ENCODE peak calls at places on chromosomes 16 and 17, in seven cellular contexts. One of them, this sample, is unnamed.

GRCh38 chr17:1110844-1111598 is 68.8 kb downstream of the ABR start:
- DNase-seq in H9: peak
- DNase-seq in neuronal stem cell: no peak
- DNase-seq in mesenchymal stem cell: peak
- DNase-seq in mesendoderm: peak
- DNase-seq in trophoblast cell: peak
- DNase-seq in H1: peak
- DNase-seq in this sample: peak

GRCh38 chr16:81585785-81586184 is 141.2 kb downstream of the CMIP start:
- DNase-seq in H9: peak
- DNase-seq in neuronal stem cell: no peak
- DNase-seq in mesenchymal stem cell: peak
- DNase-seq in mesendoderm: peak
- DNase-seq in trophoblast cell: no peak
- DNase-seq in H1: no peak
- DNase-seq in this sample: no peak

GRCh38 chr16:27455700-27456099 is 53.7 kb downstream of the IL21R start:
- DNase-seq in H9: no peak
- DNase-seq in neuronal stem cell: no peak
- DNase-seq in mesenchymal stem cell: no peak
- DNase-seq in mesendoderm: no peak
- DNase-seq in trophoblast cell: no peak
- DNase-seq in H1: no peak
- DNase-seq in this sample: no peak

GRCh38 chr17:78484300-78485159 is 92.7 kb downstream of the DNAH17 start:
- DNase-seq in H9: peak
- DNase-seq in neuronal stem cell: peak
- DNase-seq in mesenchymal stem cell: peak
- DNase-seq in mesendoderm: peak
- DNase-seq in trophoblast cell: no peak
- DNase-seq in H1: peak
- DNase-seq in this sample: no peak

GRCh38 chr17:63140255-63140654 is 174.2 kb downstream of the TANC2 start:
- DNase-seq in H9: no peak
- DNase-seq in neuronal stem cell: no peak
- DNase-seq in mesenchymal stem cell: peak
- DNase-seq in mesendoderm: no peak
- DNase-seq in trophoblast cell: no peak
- DNase-seq in H1: no peak
- DNase-seq in this sample: peak

GRCh38 chr17:2025622-2026309 is 632 bp upstream of the RTN4RL1 start:
- DNase-seq in H9: peak
- DNase-seq in neuronal stem cell: peak
- DNase-seq in mesenchymal stem cell: peak
- DNase-seq in mesendoderm: peak
- DNase-seq in trophoblast cell: peak
- DNase-seq in H1: peak
- DNase-seq in this sample: peak

GRCh38 chr17:62802531-62803205 is 5.4 kb downstream of the MARCHF10 start:
- DNase-seq in H9: peak
- DNase-seq in neuronal stem cell: no peak
- DNase-seq in mesenchymal stem cell: peak
- DNase-seq in mesendoderm: no peak
- DNase-seq in trophoblast cell: peak
- DNase-seq in H1: no peak
- DNase-seq in this sample: no peak

GRCh38 chr16:14669776-14670175 is 24.3 kb downstream of the PLA2G10 start:
- DNase-seq in H9: peak
- DNase-seq in neuronal stem cell: no peak
- DNase-seq in mesenchymal stem cell: no peak
- DNase-seq in mesendoderm: no peak
- DNase-seq in trophoblast cell: peak
- DNase-seq in H1: no peak
- DNase-seq in this sample: no peak

GRCh38 chr17:4199818-4200402 is 56.9 kb downstream of the CYB5D2 start:
- DNase-seq in H9: peak
- DNase-seq in neuronal stem cell: peak
- DNase-seq in mesenchymal stem cell: peak
- DNase-seq in mesendoderm: peak
- DNase-seq in trophoblast cell: no peak
- DNase-seq in H1: no peak
- DNase-seq in this sample: peak

GRCh38 chr16:68347605-68348004 is 36.8 kb downstream of the PRMT7 start:
- DNase-seq in H9: no peak
- DNase-seq in neuronal stem cell: no peak
- DNase-seq in mesenchymal stem cell: no peak
- DNase-seq in mesendoderm: no peak
- DNase-seq in trophoblast cell: no peak
- DNase-seq in H1: no peak
- DNase-seq in this sample: no peak

GRCh38 chr16:23537390-23537789 is 19.8 kb downstream of the EARS2 start:
- DNase-seq in H9: no peak
- DNase-seq in neuronal stem cell: no peak
- DNase-seq in mesenchymal stem cell: no peak
- DNase-seq in mesendoderm: peak
- DNase-seq in trophoblast cell: peak
- DNase-seq in H1: no peak
- DNase-seq in this sample: no peak

GRCh38 chr16:71230122-71230845 is at the start of gene HYDIN:
- DNase-seq in H9: peak
- DNase-seq in neuronal stem cell: peak
- DNase-seq in mesenchymal stem cell: peak
- DNase-seq in mesendoderm: peak
- DNase-seq in trophoblast cell: peak
- DNase-seq in H1: peak
- DNase-seq in this sample: peak

GRCh38 chr17:68455756-68456528 is 1.4 kb downstream of the WIPI1 start:
- DNase-seq in H9: no peak
- DNase-seq in neuronal stem cell: no peak
- DNase-seq in mesenchymal stem cell: peak
- DNase-seq in mesendoderm: peak
- DNase-seq in trophoblast cell: peak
- DNase-seq in H1: no peak
- DNase-seq in this sample: peak

GRCh38 chr17:69269174-69269998 is 40.8 kb upstream of the ABCA10 start:
- DNase-seq in H9: no peak
- DNase-seq in neuronal stem cell: no peak
- DNase-seq in mesenchymal stem cell: peak
- DNase-seq in mesendoderm: no peak
- DNase-seq in trophoblast cell: peak
- DNase-seq in H1: no peak
- DNase-seq in this sample: peak

GRCh38 chr17:40417258-40417608 is 463 bp downstream of the TOP2A start:
- DNase-seq in H9: peak
- DNase-seq in neuronal stem cell: no peak
- DNase-seq in mesenchymal stem cell: no peak
- DNase-seq in mesendoderm: peak
- DNase-seq in trophoblast cell: no peak
- DNase-seq in H1: no peak
- DNase-seq in this sample: peak

GRCh38 chr17:30372755-30373154 is 6.0 kb upstream of the CPD start:
- DNase-seq in H9: no peak
- DNase-seq in neuronal stem cell: no peak
- DNase-seq in mesenchymal stem cell: no peak
- DNase-seq in mesendoderm: peak
- DNase-seq in trophoblast cell: no peak
- DNase-seq in H1: no peak
- DNase-seq in this sample: peak

GRCh38 chr17:35103271-35103670 is 16.4 kb downstream of the RAD51D start:
- DNase-seq in H9: no peak
- DNase-seq in neuronal stem cell: no peak
- DNase-seq in mesenchymal stem cell: no peak
- DNase-seq in mesendoderm: no peak
- DNase-seq in trophoblast cell: no peak
- DNase-seq in H1: no peak
- DNase-seq in this sample: no peak

GRCh38 chr17:75486151-75486550 is 29.2 kb downstream of the CASKIN2 start:
- DNase-seq in H9: no peak
- DNase-seq in neuronal stem cell: no peak
- DNase-seq in mesenchymal stem cell: no peak
- DNase-seq in mesendoderm: no peak
- DNase-seq in trophoblast cell: no peak
- DNase-seq in H1: no peak
- DNase-seq in this sample: no peak

GRCh38 chr16:85913688-85914422 is 14.9 kb downstream of the IRF8 start:
- DNase-seq in H9: no peak
- DNase-seq in neuronal stem cell: no peak
- DNase-seq in mesenchymal stem cell: no peak
- DNase-seq in mesendoderm: no peak
- DNase-seq in trophoblast cell: no peak
- DNase-seq in H1: no peak
- DNase-seq in this sample: no peak

GRCh38 chr16:75011634-75012307 is 12.9 kb downstream of the ZNRF1 start:
- DNase-seq in H9: no peak
- DNase-seq in neuronal stem cell: no peak
- DNase-seq in mesenchymal stem cell: peak
- DNase-seq in mesendoderm: no peak
- DNase-seq in trophoblast cell: peak
- DNase-seq in H1: no peak
- DNase-seq in this sample: peak

GRCh38 chr16:75010427-75010826 is 11.6 kb downstream of the ZNRF1 start:
- DNase-seq in H9: no peak
- DNase-seq in neuronal stem cell: no peak
- DNase-seq in mesenchymal stem cell: no peak
- DNase-seq in mesendoderm: no peak
- DNase-seq in trophoblast cell: no peak
- DNase-seq in H1: no peak
- DNase-seq in this sample: no peak

GRCh38 chr16:75017670-75018525 is 19.1 kb downstream of the ZNRF1 start:
- DNase-seq in H9: no peak
- DNase-seq in neuronal stem cell: no peak
- DNase-seq in mesenchymal stem cell: no peak
- DNase-seq in mesendoderm: no peak
- DNase-seq in trophoblast cell: no peak
- DNase-seq in H1: no peak
- DNase-seq in this sample: no peak

GRCh38 chr16:75012380-75013081 is 13.7 kb downstream of the ZNRF1 start:
- DNase-seq in H9: no peak
- DNase-seq in neuronal stem cell: no peak
- DNase-seq in mesenchymal stem cell: no peak
- DNase-seq in mesendoderm: no peak
- DNase-seq in trophoblast cell: no peak
- DNase-seq in H1: no peak
- DNase-seq in this sample: no peak

GRCh38 chr16:75014318-75014717 is 15.5 kb downstream of the ZNRF1 start:
- DNase-seq in H9: no peak
- DNase-seq in neuronal stem cell: no peak
- DNase-seq in mesenchymal stem cell: no peak
- DNase-seq in mesendoderm: no peak
- DNase-seq in trophoblast cell: no peak
- DNase-seq in H1: no peak
- DNase-seq in this sample: no peak
- H2BK120ac ChIP-seq in H9: no peak
- H2BK120ac ChIP-seq in neuronal stem cell: no peak
- H2BK120ac ChIP-seq in mesenchymal stem cell: no peak
- H2BK120ac ChIP-seq in mesendoderm: no peak
- H2BK120ac ChIP-seq in trophoblast cell: no peak
- H2BK120ac ChIP-seq in H1: no peak
- H2BK120ac ChIP-seq in this sample: no peak

GRCh38 chr17:44193326-44194084 is 6.2 kb downstream of the ATXN7L3 start:
- DNase-seq in H9: no peak
- DNase-seq in neuronal stem cell: no peak
- DNase-seq in mesenchymal stem cell: no peak
- DNase-seq in mesendoderm: no peak
- DNase-seq in trophoblast cell: no peak
- DNase-seq in H1: no peak
- DNase-seq in this sample: no peak

GRCh38 chr17:44190496-44190895 is 3.7 kb downstream of the TMUB2 start:
- DNase-seq in H9: no peak
- DNase-seq in neuronal stem cell: no peak
- DNase-seq in mesenchymal stem cell: no peak
- DNase-seq in mesendoderm: no peak
- DNase-seq in trophoblast cell: no peak
- DNase-seq in H1: no peak
- DNase-seq in this sample: no peak

GRCh38 chr17:44191941-44192496 is 5.2 kb downstream of the TMUB2 start:
- DNase-seq in H9: peak
- DNase-seq in neuronal stem cell: no peak
- DNase-seq in mesenchymal stem cell: no peak
- DNase-seq in mesendoderm: peak
- DNase-seq in trophoblast cell: no peak
- DNase-seq in H1: peak
- DNase-seq in this sample: no peak

GRCh38 chr17:44191389-44191788 is 4.6 kb downstream of the TMUB2 start:
- DNase-seq in H9: no peak
- DNase-seq in neuronal stem cell: no peak
- DNase-seq in mesenchymal stem cell: no peak
- DNase-seq in mesendoderm: no peak
- DNase-seq in trophoblast cell: no peak
- DNase-seq in H1: no peak
- DNase-seq in this sample: no peak

GRCh38 chr17:44192750-44193149 is 6.0 kb downstream of the TMUB2 start:
- DNase-seq in H9: no peak
- DNase-seq in neuronal stem cell: no peak
- DNase-seq in mesenchymal stem cell: no peak
- DNase-seq in mesendoderm: no peak
- DNase-seq in trophoblast cell: no peak
- DNase-seq in H1: no peak
- DNase-seq in this sample: no peak
- H3K27ac ChIP-seq in H9: no peak
- H3K27ac ChIP-seq in neuronal stem cell: peak
- H3K27ac ChIP-seq in mesenchymal stem cell: no peak
- H3K27ac ChIP-seq in mesendoderm: no peak
- H3K27ac ChIP-seq in trophoblast cell: peak
- H3K27ac ChIP-seq in H1: no peak
- H3K27ac ChIP-seq in this sample: no peak

DNA sequence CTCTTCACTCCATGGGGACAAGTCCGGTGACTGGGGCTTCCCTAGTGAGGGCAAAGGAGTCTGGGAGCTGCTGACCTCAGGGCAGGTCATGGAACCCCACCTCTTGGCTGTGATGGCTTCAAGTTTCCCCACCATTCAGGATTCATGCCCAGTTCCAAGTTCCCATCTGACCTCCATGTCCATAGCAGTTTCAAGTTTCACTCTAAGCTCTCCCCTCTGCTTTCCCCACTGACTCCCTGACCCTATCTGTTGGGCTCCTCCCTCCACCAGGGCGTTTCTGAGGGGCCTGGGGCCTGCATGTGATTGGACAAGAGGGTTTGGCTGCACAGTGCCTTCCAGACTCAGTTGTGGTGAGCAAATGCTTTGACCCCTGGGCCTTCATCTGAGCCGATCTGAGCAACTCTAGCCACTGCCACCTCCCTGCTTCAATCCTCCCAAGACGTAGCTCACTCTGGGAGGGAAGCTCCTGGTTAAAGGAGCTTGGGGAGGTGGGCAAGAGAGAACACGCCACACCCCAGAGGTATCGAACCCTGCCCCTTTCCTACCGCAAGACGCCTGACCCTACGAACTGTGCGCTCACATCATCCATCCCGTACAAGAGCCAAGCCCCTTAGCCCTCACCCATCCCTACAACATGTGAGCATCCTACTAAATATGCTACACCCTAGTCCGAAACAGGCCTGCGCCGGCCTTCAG is 8.3 kb downstream of the ZNF629 start:
- DNase-seq in H9: peak
- DNase-seq in neuronal stem cell: peak
- DNase-seq in mesenchymal stem cell: peak
- DNase-seq in mesendoderm: peak
- DNase-seq in trophoblast cell: no peak
- DNase-seq in H1: peak
- DNase-seq in this sample: peak
- H2BK120ac ChIP-seq in H9: no peak
- H2BK120ac ChIP-seq in neuronal stem cell: no peak
- H2BK120ac ChIP-seq in mesenchymal stem cell: no peak
- H2BK120ac ChIP-seq in mesendoderm: no peak
- H2BK120ac ChIP-seq in trophoblast cell: no peak
- H2BK120ac ChIP-seq in H1: no peak
- H2BK120ac ChIP-seq in this sample: no peak

GRCh38 chr16:87739801-87740200 is 26.0 kb downstream of the KLHDC4 start:
- DNase-seq in H9: no peak
- DNase-seq in neuronal stem cell: no peak
- DNase-seq in mesenchymal stem cell: no peak
- DNase-seq in mesendoderm: no peak
- DNase-seq in trophoblast cell: no peak
- DNase-seq in H1: no peak
- DNase-seq in this sample: no peak
- H3K27ac ChIP-seq in H9: no peak
- H3K27ac ChIP-seq in neuronal stem cell: no peak
- H3K27ac ChIP-seq in mesenchymal stem cell: no peak
- H3K27ac ChIP-seq in mesendoderm: no peak
- H3K27ac ChIP-seq in trophoblast cell: no peak
- H3K27ac ChIP-seq in H1: no peak
- H3K27ac ChIP-seq in this sample: no peak

This sample was measured in IMR-90.